ENCODE peak calls at places on chromosomes 2 and 18, in seven cellular contexts. A, J, K, M, Z, V and I are unnamed samples.

GRCh38 chr2:42951263-42951938 is 159.0 kb upstream of the HAAO start:
- DNase-seq in Z (no peak), A (no peak), J (peak; percentile 41), K (no peak), M (no peak), V (no peak), I (no peak)

GRCh38 chr2:237459741-237460174 is 27.3 kb upstream of the MLPH start:
- DNase-seq in K (peak; percentile 66), A (no peak), Z (peak; percentile 25), V (peak; percentile 74), J (no peak), M (no peak), I (peak; percentile 79)

GRCh38 chr2:1990724-1991123 is 246.4 kb upstream of the PXDN start:
- DNase-seq in A (no peak), M (peak; percentile 20), Z (peak; percentile 80), J (peak; percentile 94), K (no peak), V (no peak), I (no peak)

GRCh38 chr2:24245986-24246779 is 71.3 kb downstream of the FAM228A start:
- DNase-seq in V (no peak), K (no peak), J (no peak), M (no peak), Z (no peak), A (no peak), I (peak; percentile 54)

GRCh38 chr2:36478332-36478738 is 119.6 kb downstream of the FEZ2 start:
- DNase-seq in K (no peak), V (peak; percentile 96), M (no peak), J (no peak), A (no peak), Z (no peak), I (peak; percentile 87)

GRCh38 chr18:24831871-24832665 is 371.6 kb downstream of the HRH4 start:
- DNase-seq in M (no peak), J (no peak), A (no peak), Z (no peak), V (no peak), K (no peak), I (no peak)

GRCh38 chr2:33372940-33373553 is 103.4 kb upstream of the RASGRP3 start:
- DNase-seq in K (no peak), A (peak; percentile 34), V (peak; percentile 86), Z (peak; percentile 10), J (peak; percentile 54), M (peak; percentile 2), I (peak; percentile 78)

GRCh38 chr2:79437416-79438281 is 75.2 kb upstream of the CTNNA2 start:
- DNase-seq in Z (no peak), M (no peak), J (no peak), K (peak; percentile 60), V (peak; percentile 6), A (no peak), I (peak; percentile 0)

GRCh38 chr2:158191076-158191566 is 89.4 kb downstream of the UPP2 start:
- DNase-seq in A (no peak), V (no peak), Z (no peak), K (no peak), M (no peak), J (no peak), I (no peak)

GRCh38 chr2:137091704-137092103 is 326.4 kb downstream of the THSD7B start:
- DNase-seq in K (no peak), Z (no peak), J (no peak), V (no peak), A (no peak), M (no peak), I (no peak)

GRCh38 chr18:75073654-75074053 is 135.3 kb downstream of the PTGR3 start:
- DNase-seq in Z (no peak), M (no peak), J (no peak), K (no peak), V (no peak), A (no peak), I (no peak)